ENCODE peak calls at places on chromosomes 16 and 17, in six cellular contexts. S, P, Z, B, J and F are unnamed samples.

GRCh38 chr17:79340771-79341528 is 266.3 kb downstream of the ENGASE start:
- DNase-seq in S (no peak), P (no peak), Z (no peak), B (no peak), J (no peak), F (no peak)

GRCh38 chr16:89175280-89176146 is 4.0 kb downstream of the CDH15 start:
- DNase-seq in S (no peak), P (no peak), Z (no peak), B (no peak), J (no peak), F (no peak)

GRCh38 chr16:19168173-19169080 is at the start of gene SYT17:
- DNase-seq in S (peak; percentile 19), P (peak; percentile 21), Z (no peak), B (peak; percentile 63), J (no peak), F (no peak)

GRCh38 chr16:75250809-75251279 is 580 bp downstream of the BCAR1 start:
- DNase-seq in S (peak; percentile 31), P (peak; percentile 56), Z (peak; percentile 70), B (peak; percentile 80), J (no peak), F (no peak)

GRCh38 chr17:42305543-42306384 is 17.5 kb downstream of the STAT5A start:
- DNase-seq in S (no peak), P (peak; percentile 76), Z (no peak), B (no peak), J (no peak), F (no peak)

GRCh38 chr17:54891176-54891821 is 9.4 kb upstream of the TOM1L1 start:
- DNase-seq in S (no peak), P (peak; percentile 40), Z (peak; percentile 61), B (no peak), J (no peak), F (peak; percentile 12)

GRCh38 chr16:19853973-19854876 is 30.4 kb downstream of the GPRC5B start:
- DNase-seq in S (no peak), P (no peak), Z (no peak), B (no peak), J (no peak), F (no peak)

GRCh38 chr16:57301126-57301817 is 16.8 kb upstream of the PLLP start:
- DNase-seq in S (no peak), P (peak; percentile 24), Z (no peak), B (no peak), J (no peak), F (no peak)

GRCh38 chr16:90047714-90048346 is 28.6 kb upstream of the DBNDD1 start:
- DNase-seq in S (no peak), P (no peak), Z (no peak), B (no peak), J (no peak), F (no peak)

GRCh38 chr16:74480150-74481029 is 59.1 kb upstream of the CLEC18B start:
- DNase-seq in S (peak; percentile 30), P (no peak), Z (no peak), B (peak; percentile 49), J (no peak), F (peak; percentile 51)

GRCh38 chr16:89370081-89370511 is 120.3 kb downstream of the ANKRD11 start:
- DNase-seq in S (no peak), P (no peak), Z (no peak), B (no peak), J (no peak), F (peak; percentile 59)

GRCh38 chr16:81624718-81625543 is 154.2 kb upstream of the PLCG2 start:
- DNase-seq in S (no peak), P (no peak), Z (peak; percentile 88), B (no peak), J (no peak), F (no peak)

GRCh38 chr16:81185416-81185815 is 53.1 kb upstream of the BCO1 start:
- DNase-seq in S (no peak), P (no peak), Z (no peak), B (no peak), J (no peak), F (no peak)

GRCh38 chr17:4154201-4154600 is 11.2 kb downstream of the CYB5D2 start:
- DNase-seq in S (no peak), P (no peak), Z (no peak), B (no peak), J (no peak), F (no peak)

GRCh38 chr17:16215002-16215272 is 397 bp downstream of the NCOR1 start:
- DNase-seq in S (peak; percentile 45), P (peak; percentile 63), Z (peak; percentile 31), B (peak; percentile 47), J (no peak), F (no peak)

GRCh38 chr17:58302171-58302918 is 21.6 kb upstream of the MPO start:
- DNase-seq in S (no peak), P (no peak), Z (no peak), B (peak; percentile 16), J (no peak), F (no peak)

GRCh38 chr16:77833906-77834599 is 45.7 kb downstream of the VAT1L start:
- DNase-seq in S (no peak), P (no peak), Z (no peak), B (no peak), J (no peak), F (no peak)

GRCh38 chr17:79165296-79165695 is 90.7 kb downstream of the ENGASE start:
- DNase-seq in S (no peak), P (no peak), Z (no peak), B (no peak), J (no peak), F (no peak)

GRCh38 chr17:77308768-77309726 is 168.3 kb downstream of the SEC14L1 start:
- DNase-seq in S (no peak), P (peak; percentile 73), Z (no peak), B (no peak), J (no peak), F (peak; percentile 46)

GRCh38 chr16:70548936-70549335 is 25.3 kb downstream of the SF3B3 start:
- DNase-seq in S (no peak), P (no peak), Z (no peak), B (no peak), J (no peak), F (no peak)

GRCh38 chr16:64648282-64648681 is 473.6 kb downstream of the CDH11 start:
- DNase-seq in S (no peak), P (no peak), Z (no peak), B (no peak), J (no peak), F (no peak)

GRCh38 chr16:56649820-56650219 is 1.9 kb upstream of the MT1B start:
- DNase-seq in S (no peak), P (no peak), Z (no peak), B (no peak), J (no peak), F (no peak)

GRCh38 chr17:13593021-13593751 is 8.5 kb downstream of the HS3ST3A1 start:
- DNase-seq in S (no peak), P (no peak), Z (no peak), B (no peak), J (no peak), F (no peak)

GRCh38 chr16:10189861-10190390 is 7.7 kb upstream of the GRIN2A start:
- DNase-seq in S (no peak), P (no peak), Z (no peak), B (no peak), J (no peak), F (no peak)

GRCh38 chr16:83744521-83744981 is 63.2 kb upstream of the HSBP1 start:
- DNase-seq in S (peak; percentile 20), P (peak; percentile 32), Z (no peak), B (no peak), J (peak; percentile 54), F (peak; percentile 6)

GRCh38 chr17:45918241-45918745 is 23.9 kb downstream of the MAPT start:
- DNase-seq in S (no peak), P (no peak), Z (no peak), B (no peak), J (no peak), F (no peak)

GRCh38 chr16:47317465-47318240 is 143.2 kb downstream of the ITFG1 start:
- DNase-seq in S (no peak), P (no peak), Z (no peak), B (no peak), J (no peak), F (no peak)

GRCh38 chr17:30113213-30113612 is 3.4 kb upstream of the NSRP1 start:
- DNase-seq in S (no peak), P (no peak), Z (peak; percentile 13), B (peak; percentile 65), J (no peak), F (no peak)

GRCh38 chr16:58109330-58109729 is 19.9 kb downstream of the CFAP20 start:
- DNase-seq in S (no peak), P (no peak), Z (no peak), B (no peak), J (no peak), F (no peak)

GRCh38 chr17:42686520-42687137 is 4.3 kb downstream of the CNTNAP1 start:
- DNase-seq in S (no peak), P (no peak), Z (no peak), B (no peak), J (no peak), F (no peak)

GRCh38 chr17:79707931-79708891 is 22.5 kb upstream of the ENPP7 start:
- DNase-seq in S (no peak), P (peak; percentile 42), Z (peak; percentile 43), B (peak; percentile 56), J (no peak), F (no peak)

DNA sequence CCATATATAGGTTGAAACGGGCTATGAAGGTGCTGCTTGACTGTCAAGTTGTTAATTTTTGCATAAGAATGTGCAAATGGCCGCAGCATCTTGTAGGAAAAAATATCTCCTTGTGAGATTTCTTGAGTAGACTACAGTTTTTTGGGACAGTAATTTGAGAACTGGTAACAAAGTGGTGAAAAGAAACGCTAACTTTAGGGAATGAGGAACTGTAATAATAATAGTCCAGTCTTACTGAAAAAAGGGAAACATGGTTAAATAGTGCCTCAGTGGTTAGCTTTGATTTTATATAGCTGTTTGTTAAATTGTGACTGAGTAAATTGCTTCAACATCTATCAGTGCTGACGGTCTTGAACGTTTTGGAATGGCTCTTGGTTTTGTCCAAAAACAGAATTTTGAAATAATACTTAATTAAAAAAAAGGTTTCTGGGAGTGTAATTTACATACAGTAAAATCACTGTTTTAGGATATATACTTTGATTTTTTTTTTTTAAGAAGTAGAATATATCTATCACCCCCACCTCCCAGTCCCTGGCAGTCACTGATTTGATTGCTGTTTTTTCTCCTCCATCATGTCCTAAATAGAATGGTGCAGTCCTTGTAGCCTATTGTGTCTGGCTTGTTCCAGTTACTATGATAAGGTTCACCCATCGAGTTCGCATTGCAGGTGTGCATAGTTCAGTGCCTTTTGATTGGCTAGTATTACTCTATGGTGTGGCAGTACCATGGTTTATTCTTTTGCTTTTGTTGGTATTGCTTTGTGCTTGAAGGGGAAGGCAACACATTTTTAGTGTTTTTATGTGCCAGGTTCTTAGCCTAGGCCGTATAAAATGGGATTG is 2.8 kb downstream of the HAPSTR1 start:
- DNase-seq in S (no peak), P (no peak), Z (no peak), B (no peak), J (no peak), F (no peak)
- H3K4me3 ChIP-seq in S (peak overlapping the region; percentile 94), P (no peak overlapping the region), Z (peak overlapping the region; percentile 95), B (peak overlapping the region; percentile 86), J (peak overlapping the region; percentile 98), F (peak overlapping the region; percentile 88)

GRCh38 chr17:67628580-67629013 is 89.1 kb upstream of the NOL11 start:
- DNase-seq in S (peak; percentile 26), P (peak; percentile 63), Z (peak; percentile 70), B (peak; percentile 51), J (no peak), F (no peak)
- TF ChIP-seq CTCF in S (peak; percentile 36), P (no peak), Z (peak; percentile 84), B (no peak), J (no peak), F (no peak)

GRCh38 chr16:16018705-16019104 is 69.3 kb downstream of the ABCC1 start:
- DNase-seq in S (no peak), P (no peak), Z (peak; percentile 40), B (no peak), J (no peak), F (no peak)
- H3K36me3 ChIP-seq in S (peaks cover 32% of the 10 kb centered on the region), P (peaks cover 6% of the 10 kb centered on the region), Z (peaks cover 59% of the 10 kb centered on the region), B (peaks cover 29% of the 10 kb centered on the region), J (peaks cover 42% of the 10 kb centered on the region), F (peaks cover 12% of the 10 kb centered on the region)

GRCh38 chr16:4370570-4371480 is 823 bp upstream of the VASN start:
- DNase-seq in S (peak; percentile 75), P (peak; percentile 60), Z (peak; percentile 73), B (no peak), J (peak; percentile 82), F (no peak)
- H3K4me3 ChIP-seq in S (peak overlapping the region; percentile 75), P (no peak overlapping the region), Z (peak overlapping the region; percentile 92), B (peak overlapping the region; percentile 55), J (peak overlapping the region; percentile 81), F (peak overlapping the region; percentile 97)